ENCODE peak calls at places on chromosomes 7 and 10, in four cellular contexts. One of them, this sample, is unnamed.

GRCh38 chr7:124012864-124013263 is 20.0 kb downstream of the TMEM229A start:
- DNase-seq in HCT116: no peak
- DNase-seq in hepatocyte: no peak
- DNase-seq in PC-3: no peak
- DNase-seq in this sample: no peak

GRCh38 chr10:122044045-122044661 is 55.2 kb downstream of the TACC2 start:
- DNase-seq in HCT116: no peak
- DNase-seq in PC-3: peak
- DNase-seq in hepatocyte: peak
- DNase-seq in this sample: peak

GRCh38 chr10:48464121-48464870 is 140.6 kb downstream of the ARHGAP22 start:
- DNase-seq in PC-3: no peak
- DNase-seq in hepatocyte: no peak
- DNase-seq in HCT116: no peak
- DNase-seq in this sample: no peak

GRCh38 chr7:17090751-17091150 is 207.7 kb upstream of the AHR start:
- DNase-seq in hepatocyte: no peak
- DNase-seq in HCT116: no peak
- DNase-seq in PC-3: peak
- DNase-seq in this sample: no peak

GRCh38 chr7:33998487-33998886 is 93.1 kb downstream of the BMPER start:
- DNase-seq in HCT116: no peak
- DNase-seq in hepatocyte: no peak
- DNase-seq in PC-3: no peak
- DNase-seq in this sample: no peak

GRCh38 chr7:135774284-135774683 is 25.7 kb upstream of the FAM180A start:
- DNase-seq in PC-3: peak
- DNase-seq in HCT116: no peak
- DNase-seq in hepatocyte: peak
- DNase-seq in this sample: no peak

GRCh38 chr10:80407836-80408197 is 534 bp upstream of the PRXL2A start:
- DNase-seq in PC-3: no peak
- DNase-seq in hepatocyte: peak
- DNase-seq in HCT116: peak
- DNase-seq in this sample: peak

GRCh38 chr10:62814901-62815372 is 1.2 kb downstream of the EGR2 start:
- DNase-seq in PC-3: no peak
- DNase-seq in hepatocyte: peak
- DNase-seq in HCT116: no peak
- DNase-seq in this sample: peak

GRCh38 chr7:43698461-43699255 is 30.7 kb downstream of the COA1 start:
- DNase-seq in HCT116: no peak
- DNase-seq in hepatocyte: no peak
- DNase-seq in PC-3: no peak
- DNase-seq in this sample: no peak

GRCh38 chr10:114856544-114857287 is 35.1 kb downstream of the FHIP2A start:
- DNase-seq in PC-3: peak
- DNase-seq in HCT116: no peak
- DNase-seq in hepatocyte: no peak
- DNase-seq in this sample: no peak

GRCh38 chr7:128000854-128001265 is 30.4 kb downstream of the LRRC4 start:
- DNase-seq in PC-3: no peak
- DNase-seq in hepatocyte: no peak
- DNase-seq in HCT116: no peak
- DNase-seq in this sample: no peak

GRCh38 chr7:74164985-74165456 is 9.1 kb upstream of the EIF4H start:
- DNase-seq in PC-3: peak
- DNase-seq in hepatocyte: no peak
- DNase-seq in HCT116: no peak
- DNase-seq in this sample: peak
- TF ChIP-seq CTCF in PC-3: peak
- TF ChIP-seq CTCF in hepatocyte: peak
- TF ChIP-seq CTCF in HCT116: peak
- TF ChIP-seq CTCF in this sample: peak

GRCh38 chr10:96501985-96502384 is 11.7 kb downstream of the TLL2 start:
- DNase-seq in HCT116: peak
- DNase-seq in hepatocyte: peak
- DNase-seq in PC-3: peak
- DNase-seq in this sample: no peak
- TF ChIP-seq EZH2phosphoT487 in HCT116: no peak
- TF ChIP-seq EZH2phosphoT487 in hepatocyte: no peak
- TF ChIP-seq EZH2phosphoT487 in PC-3: no peak
- TF ChIP-seq EZH2phosphoT487 in this sample: no peak

DNA sequence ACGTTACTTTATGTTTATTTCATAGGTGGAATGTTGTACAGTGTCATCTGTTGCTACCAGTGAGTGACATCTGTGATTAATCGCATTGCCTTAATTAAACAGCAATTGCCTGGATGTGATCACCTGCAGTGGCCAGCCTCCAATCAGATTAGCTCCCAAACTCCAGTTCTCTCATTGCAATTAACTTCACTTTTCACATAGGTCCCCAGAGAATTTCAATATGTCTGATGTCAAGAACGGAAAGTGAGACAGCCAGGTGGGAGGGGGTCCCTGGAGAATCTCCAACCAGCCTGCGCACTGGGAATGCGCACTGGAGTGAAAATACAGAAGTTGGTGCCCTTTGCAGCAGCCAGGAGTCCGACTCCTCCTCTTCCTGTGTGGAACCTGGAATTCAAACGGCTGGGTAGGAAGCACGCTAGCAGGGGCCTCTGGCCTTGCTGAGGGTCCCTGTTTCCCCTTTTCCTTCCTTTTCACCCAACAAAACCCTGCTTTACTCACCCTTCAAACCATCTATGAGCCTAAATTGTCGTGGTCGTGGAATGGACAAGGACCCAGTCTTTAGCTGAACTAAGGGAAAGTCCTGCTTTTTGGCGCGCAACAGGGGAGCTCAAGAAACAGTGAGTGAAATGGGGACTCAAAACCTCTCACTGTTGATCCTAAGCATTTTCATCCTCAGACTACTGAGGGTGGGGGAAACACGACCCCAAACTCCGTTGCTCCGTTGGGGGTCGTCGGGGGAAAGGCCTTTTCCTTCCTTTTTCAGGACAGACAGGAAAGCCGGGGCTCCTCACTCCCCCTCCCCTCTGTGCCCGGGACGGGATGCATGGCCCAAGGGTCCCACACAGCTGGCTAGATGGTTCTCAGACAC is 1355.5 kb upstream of the LRRTM3 start:
- DNase-seq in hepatocyte: peak
- DNase-seq in HCT116: peak
- DNase-seq in PC-3: peak
- DNase-seq in this sample: peak
- TF ChIP-seq CTCF in hepatocyte: no peak
- TF ChIP-seq CTCF in HCT116: no peak
- TF ChIP-seq CTCF in PC-3: no peak
- TF ChIP-seq CTCF in this sample: no peak

GRCh38 chr10:75703191-75703861 is 271.9 kb downstream of the LRMDA start:
- DNase-seq in HCT116: no peak
- DNase-seq in PC-3: no peak
- DNase-seq in hepatocyte: no peak
- DNase-seq in this sample: no peak
- TF ChIP-seq EZH2phosphoT487 in HCT116: no peak
- TF ChIP-seq EZH2phosphoT487 in PC-3: no peak
- TF ChIP-seq EZH2phosphoT487 in hepatocyte: no peak
- TF ChIP-seq EZH2phosphoT487 in this sample: no peak

GRCh38 chr10:111079241-111079760 is 2.5 kb downstream of the ADRA2A start:
- DNase-seq in PC-3: no peak
- DNase-seq in HCT116: no peak
- DNase-seq in hepatocyte: no peak
- DNase-seq in this sample: peak
- TF ChIP-seq CTCF in PC-3: no peak
- TF ChIP-seq CTCF in HCT116: no peak
- TF ChIP-seq CTCF in hepatocyte: no peak
- TF ChIP-seq CTCF in this sample: no peak

GRCh38 chr7:93728292-93728691 is 153.8 kb upstream of the CALCR start:
- DNase-seq in hepatocyte: no peak
- DNase-seq in PC-3: no peak
- DNase-seq in HCT116: no peak
- DNase-seq in this sample: no peak

GRCh38 chr7:93720106-93720505 is 145.6 kb upstream of the CALCR start:
- DNase-seq in hepatocyte: no peak
- DNase-seq in PC-3: no peak
- DNase-seq in HCT116: no peak
- DNase-seq in this sample: no peak

GRCh38 chr7:93719546-93719945 is 145.0 kb upstream of the CALCR start:
- DNase-seq in PC-3: peak
- DNase-seq in HCT116: no peak
- DNase-seq in hepatocyte: peak
- DNase-seq in this sample: no peak

GRCh38 chr7:93725954-93726353 is 151.4 kb upstream of the CALCR start:
- DNase-seq in PC-3: no peak
- DNase-seq in hepatocyte: no peak
- DNase-seq in HCT116: no peak
- DNase-seq in this sample: no peak

GRCh38 chr7:93723424-93724124 is 149.1 kb upstream of the CALCR start:
- DNase-seq in hepatocyte: no peak
- DNase-seq in PC-3: no peak
- DNase-seq in HCT116: no peak
- DNase-seq in this sample: peak
- TF ChIP-seq EZH2phosphoT487 in hepatocyte: no peak
- TF ChIP-seq EZH2phosphoT487 in PC-3: no peak
- TF ChIP-seq EZH2phosphoT487 in HCT116: no peak
- TF ChIP-seq EZH2phosphoT487 in this sample: no peak

GRCh38 chr10:26156019-26156418 is 60.6 kb upstream of the GAD2 start:
- DNase-seq in PC-3: no peak
- DNase-seq in HCT116: no peak
- DNase-seq in hepatocyte: no peak
- DNase-seq in this sample: no peak

DNA sequence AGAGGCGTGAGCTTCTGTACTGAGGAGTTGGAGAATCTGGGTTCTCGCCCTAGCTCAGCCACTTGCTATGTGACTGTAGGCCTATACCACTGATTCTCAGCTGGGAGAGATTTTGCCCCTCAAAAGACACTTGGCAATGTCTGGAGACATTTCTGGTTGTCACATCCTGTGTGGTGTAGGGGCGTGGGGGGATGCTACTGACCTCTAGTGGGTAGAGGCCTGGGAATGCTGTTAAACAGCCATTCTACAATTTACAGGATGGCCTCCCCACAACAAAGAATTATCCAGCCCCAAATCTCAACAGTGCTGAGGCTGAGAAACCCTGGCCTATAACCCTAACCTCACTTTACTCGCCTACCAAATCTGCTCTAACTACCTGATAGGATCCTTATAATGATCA is 58.8 kb upstream of the GAD2 start:
- DNase-seq in hepatocyte: no peak
- DNase-seq in HCT116: no peak
- DNase-seq in PC-3: no peak
- DNase-seq in this sample: peak
- TF ChIP-seq CTCF in hepatocyte: no peak
- TF ChIP-seq CTCF in HCT116: peak
- TF ChIP-seq CTCF in PC-3: no peak
- TF ChIP-seq CTCF in this sample: peak

This sample was measured in GM23338.